ENCODE peak calls at places on chromosomes 11 and 22, in seven cellular contexts. L is effector memory CD4-positive, alpha-beta T cell; A is CD8-positive, alpha-beta memory T cell; G is HFFc6; K is right lobe of liver; Y is activated CD8-positive, alpha-beta T cell treated with anti-CD3 and anti-CD28 coated beads, Interleukin-2, amount 10 ng/mL, durations not matched to agents 7 days and 5 days; O is activated CD4-positive, alpha-beta T cell treated with anti-CD3 and anti-CD28 coated beads for 48 hours. X is an unnamed sample.

GRCh38 chr11:57653162-57653561 is 3.5 kb upstream of the YPEL4 start:
- DNase-seq in A (no peak), O (no peak), G (no peak), Y (no peak), K (no peak), L (no peak), X (no peak)

GRCh38 chr11:14417186-14417585 is 58.2 kb upstream of the RRAS2 start:
- DNase-seq in K (no peak), L (no peak), G (no peak), A (no peak), O (no peak), Y (no peak), X (no peak)

GRCh38 chr11:10348650-10349280 is 43.9 kb downstream of the ADM start:
- DNase-seq in A (no peak), L (no peak), O (no peak), G (peak; percentile 55), K (no peak), Y (no peak), X (no peak)

GRCh38 chr11:128506999-128507591 is 80.3 kb downstream of the ETS1 start:
- DNase-seq in L (peak; percentile 44), Y (no peak), O (peak; percentile 72), G (peak; percentile 97), A (no peak), K (peak; percentile 61), X (no peak)

GRCh38 chr11:109984634-109985289 is 108.4 kb upstream of the ZC3H12C start:
- DNase-seq in A (no peak), G (no peak), L (no peak), O (no peak), Y (no peak), K (no peak), X (no peak)

GRCh38 chr11:75328426-75329277 is 22.8 kb downstream of the ARRB1 start:
- DNase-seq in L (peak; percentile 19), Y (peak; percentile 87), K (peak; percentile 80), A (peak; percentile 72), O (peak; percentile 67), G (peak; percentile 84), X (peak; percentile 79)

GRCh38 chr22:38218661-38219331 is 17.0 kb downstream of the MAFF start:
- DNase-seq in G (peak; percentile 84), Y (no peak), A (no peak), L (peak; percentile 62), K (peak; percentile 78), O (peak; percentile 63), X (peak; percentile 50)

GRCh38 chr11:44927174-44927661 is 23.5 kb downstream of the TP53I11 start:
- DNase-seq in L (peak; percentile 20), Y (peak; percentile 65), K (peak; percentile 71), G (peak; percentile 46), O (peak; percentile 74), A (peak; percentile 74), X (peak; percentile 58)

GRCh38 chr22:43955883-43956286 is 643 bp downstream of the SAMM50 start:
- DNase-seq in Y (peak; percentile 43), K (no peak), L (no peak), O (peak; percentile 6), A (no peak), G (no peak), X (peak; percentile 19)

GRCh38 chr22:41739576-41739975 is 40.3 kb downstream of the MEI1 start:
- DNase-seq in O (no peak), G (no peak), Y (peak; percentile 33), L (no peak), K (no peak), A (no peak), X (no peak)

GRCh38 chr11:129992161-129992944 is 10.3 kb downstream of the PRDM10 start:
- DNase-seq in O (peak; percentile 58), G (peak; percentile 36), K (peak; percentile 70), L (peak; percentile 19), A (peak; percentile 53), Y (peak; percentile 53), X (peak; percentile 40)

GRCh38 chr11:103395612-103396011 is 286.4 kb downstream of the DYNC2H1 start:
- DNase-seq in O (no peak), G (peak; percentile 86), A (no peak), K (no peak), L (no peak), Y (no peak), X (no peak)

GRCh38 chr11:122167100-122167499 is 51.1 kb upstream of the BLID start:
- DNase-seq in L (no peak), Y (no peak), O (no peak), K (no peak), G (peak; percentile 83), A (no peak), X (no peak)

X was measured in activated CD4-positive, alpha-beta memory T cell treated with anti-CD3 and anti-CD28 coated beads, Interleukin-2, amount 10 ng/mL, durations not matched to agents 7 days and 5 days.